ENCODE peak calls at places on chromosome 3, in five cellular contexts. H is GM23338, E is K562, W is GM12878, K is HCT116. X is an unnamed sample.

GRCh38 chr3:169966951-169967915 is 626 bp downstream of the SEC62 start:
- DNase-seq in H (peak), E (peak), W (no peak), K (no peak), X (peak)

GRCh38 chr3:60080648-60081047 is 1030.8 kb upstream of the CFAP20DC start:
- DNase-seq in H (no peak), E (no peak), W (no peak), K (no peak), X (no peak)

GRCh38 chr3:33071181-33071580 is 25.8 kb downstream of the GLB1 start:
- DNase-seq in H (no peak), E (no peak), W (no peak), K (no peak), X (no peak)

GRCh38 chr3:175146258-175146657 is 287.1 kb downstream of the NAALADL2 start:
- DNase-seq in H (no peak), E (no peak), W (no peak), K (no peak), X (no peak)

GRCh38 chr3:153625506-153625905 is 463.5 kb downstream of the RAP2B start:
- DNase-seq in H (no peak), E (no peak), W (no peak), K (no peak), X (no peak)

GRCh38 chr3:174051191-174051590 is 653.6 kb downstream of the NLGN1 start:
- DNase-seq in H (peak), E (no peak), W (no peak), K (no peak), X (no peak)

GRCh38 chr3:46986055-46986730 is 6.7 kb downstream of the NBEAL2 start:
- DNase-seq in H (no peak), E (no peak), W (no peak), K (no peak), X (no peak)

GRCh38 chr3:56812749-56813655 is 11.3 kb upstream of the ARHGEF3 start:
- DNase-seq in H (no peak), E (no peak), W (no peak), K (no peak), X (no peak)

GRCh38 chr3:184259878-184260570 is 1.3 kb downstream of the CAMK2N2 start:
- DNase-seq in H (peak), E (peak), W (no peak), K (no peak), X (no peak)

GRCh38 chr3:50464578-50464977 is 38.9 kb downstream of the CACNA2D2 start:
- DNase-seq in H (no peak), E (no peak), W (no peak), K (no peak), X (no peak)

GRCh38 chr3:125078961-125079674 is 23.3 kb upstream of the HEG1 start:
- DNase-seq in H (no peak), E (no peak), W (no peak), K (peak), X (no peak)

GRCh38 chr3:105611304-105612192 is 244.8 kb downstream of the ALCAM start:
- DNase-seq in H (peak), E (no peak), W (no peak), K (peak), X (no peak)

GRCh38 chr3:46065294-46065705 is 38.0 kb upstream of the XCR1 start:
- DNase-seq in H (no peak), E (no peak), W (peak), K (peak), X (no peak)

GRCh38 chr3:46865546-46865945 is 2.3 kb upstream of the MYL3 start:
- DNase-seq in H (no peak), E (no peak), W (no peak), K (no peak), X (no peak)

GRCh38 chr3:70433091-70433490 is 120.7 kb upstream of the MDFIC2 start:
- DNase-seq in H (no peak), E (no peak), W (no peak), K (no peak), X (no peak)

GRCh38 chr3:194572131-194572789 is 61.0 kb downstream of the TMEM44 start:
- DNase-seq in H (no peak), E (peak), W (no peak), K (no peak), X (peak)

GRCh38 chr3:111763101-111763500 is 96.0 kb upstream of the PHLDB2 start:
- DNase-seq in H (no peak), E (no peak), W (no peak), K (no peak), X (no peak)

GRCh38 chr3:164278550-164278949 is 799.7 kb downstream of the SI start:
- DNase-seq in H (no peak), E (no peak), W (no peak), K (no peak), X (no peak)

DNA sequence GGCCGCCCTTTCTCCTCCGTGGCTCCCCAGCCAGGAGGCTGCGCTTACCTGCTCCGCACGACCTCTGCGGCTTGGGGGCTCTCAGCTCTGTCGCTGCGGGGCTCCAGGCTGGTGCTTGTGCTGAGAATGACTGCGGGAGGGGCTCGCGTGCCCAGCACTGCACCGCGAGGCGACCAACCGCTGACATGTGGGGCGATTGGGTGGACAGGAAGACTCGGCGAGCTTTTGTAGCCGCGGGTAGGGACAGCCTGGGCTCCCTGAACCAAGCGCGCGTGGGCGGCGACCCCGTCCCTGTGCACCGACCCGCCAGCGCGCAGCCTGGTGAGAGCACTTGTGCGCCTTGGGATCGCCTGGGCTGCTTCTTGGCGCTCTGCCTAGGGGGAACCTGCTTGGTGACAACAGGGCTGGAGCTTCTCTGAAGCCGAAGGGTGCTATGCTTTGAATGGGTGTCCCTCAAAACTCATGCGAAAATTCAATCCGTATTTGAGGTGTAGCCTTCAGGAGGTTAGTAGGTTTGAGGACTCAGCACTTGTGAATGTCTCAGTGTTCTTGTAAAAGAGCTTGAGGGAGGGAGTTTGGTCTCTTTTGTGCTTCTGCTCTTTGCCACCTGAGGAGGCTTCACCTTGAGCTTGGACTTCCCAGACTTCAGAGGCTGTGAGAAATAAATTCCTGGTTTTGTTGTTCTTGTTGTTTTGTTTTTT is 50.4 kb downstream of the IL12A start:
- DNase-seq in H (peak), E (no peak), W (no peak), K (no peak), X (no peak)
- TF ChIP-seq EZH2 in H (no peak), E (no peak), W (no peak), K (no peak), X (peak)

DNA sequence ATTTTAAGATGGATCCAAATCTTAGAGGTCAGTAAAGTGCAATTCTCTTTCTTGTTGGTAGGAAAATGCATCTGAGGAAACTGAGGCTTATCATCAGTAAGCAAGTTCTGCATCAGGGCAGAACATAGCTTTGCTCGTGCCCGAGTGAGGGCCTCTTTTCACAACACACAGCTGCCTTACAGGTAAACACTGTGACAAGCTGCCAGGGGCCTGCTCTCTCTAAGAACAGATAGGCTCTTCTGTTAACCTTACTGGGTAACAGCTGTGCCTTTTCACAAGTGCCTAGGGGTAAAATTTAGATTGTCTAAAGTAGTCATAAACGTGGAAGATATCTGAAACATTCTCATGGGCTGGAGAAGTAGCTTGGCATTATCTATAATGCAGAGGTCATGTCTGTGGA is 118.1 kb downstream of the C3orf38 start:
- DNase-seq in H (no peak), E (no peak), W (no peak), K (no peak), X (no peak)
- TF ChIP-seq REST in H (no peak), E (no peak), W (no peak), K (no peak), X (no peak)

DNA sequence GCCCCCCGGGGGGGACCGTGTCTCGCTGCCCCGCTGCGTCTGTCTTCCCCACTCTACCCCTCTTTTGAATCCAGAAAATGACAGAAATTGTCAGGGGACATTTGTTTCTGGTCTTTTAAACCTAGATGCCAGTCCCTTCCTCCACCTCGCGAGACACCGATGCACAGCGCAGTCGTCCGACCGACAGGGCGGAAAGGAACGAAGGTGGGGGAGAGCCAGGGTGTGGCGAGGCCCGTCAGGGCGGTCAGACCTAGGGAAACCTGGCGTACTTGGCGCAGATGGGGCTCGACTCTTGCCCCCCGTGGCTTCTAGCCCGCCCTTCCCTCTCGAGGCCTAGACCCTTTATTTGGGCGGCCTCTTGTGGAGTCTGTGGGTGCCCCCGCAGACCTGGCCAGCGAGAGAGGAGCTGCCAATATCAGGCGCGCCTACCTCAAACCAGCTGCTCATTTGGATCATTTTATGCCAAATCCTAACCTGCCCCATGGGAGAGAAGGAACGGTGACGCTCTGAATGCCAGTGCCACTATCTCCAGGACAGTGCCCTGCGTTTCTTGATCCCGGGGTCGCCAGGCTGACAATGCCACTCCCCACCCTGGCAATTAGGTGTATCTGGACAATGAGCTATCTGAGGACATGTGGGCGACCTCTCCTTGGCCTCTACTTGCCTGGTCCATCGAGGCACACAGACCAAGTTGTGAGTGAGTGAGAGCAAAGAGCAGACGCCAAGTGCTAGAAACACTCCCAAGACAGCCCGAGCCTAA is 500 bp upstream of the RAB6B start:
- DNase-seq in H (peak), E (no peak), W (no peak), K (no peak), X (no peak)
- TF ChIP-seq EZH2 in H (peak), E (no peak), W (no peak), K (no peak), X (no peak)

GRCh38 chr3:63841704-63842103 is 21.9 kb downstream of the THOC7 start:
- DNase-seq in H (no peak), E (no peak), W (no peak), K (no peak), X (no peak)

GRCh38 chr3:63842127-63842526 is 21.5 kb downstream of the THOC7 start:
- DNase-seq in H (no peak), E (no peak), W (no peak), K (no peak), X (no peak)

GRCh38 chr3:63847718-63848450 is 15.7 kb downstream of the THOC7 start:
- DNase-seq in H (peak), E (no peak), W (no peak), K (no peak), X (no peak)

GRCh38 chr3:63849175-63849574 is 14.4 kb downstream of the THOC7 start:
- DNase-seq in H (peak), E (no peak), W (no peak), K (no peak), X (no peak)

GRCh38 chr3:63845215-63845614 is 18.4 kb downstream of the THOC7 start:
- DNase-seq in H (no peak), E (no peak), W (no peak), K (no peak), X (no peak)
- TF ChIP-seq REST in H (no peak), E (no peak), W (no peak), K (no peak), X (no peak)

GRCh38 chr3:123448503-123449091 is at the start of gene ADCY5:
- DNase-seq in H (peak), E (no peak), W (no peak), K (no peak), X (no peak)
- TF ChIP-seq EZH2 in H (peak), E (no peak), W (no peak), K (no peak), X (no peak)

DNA sequence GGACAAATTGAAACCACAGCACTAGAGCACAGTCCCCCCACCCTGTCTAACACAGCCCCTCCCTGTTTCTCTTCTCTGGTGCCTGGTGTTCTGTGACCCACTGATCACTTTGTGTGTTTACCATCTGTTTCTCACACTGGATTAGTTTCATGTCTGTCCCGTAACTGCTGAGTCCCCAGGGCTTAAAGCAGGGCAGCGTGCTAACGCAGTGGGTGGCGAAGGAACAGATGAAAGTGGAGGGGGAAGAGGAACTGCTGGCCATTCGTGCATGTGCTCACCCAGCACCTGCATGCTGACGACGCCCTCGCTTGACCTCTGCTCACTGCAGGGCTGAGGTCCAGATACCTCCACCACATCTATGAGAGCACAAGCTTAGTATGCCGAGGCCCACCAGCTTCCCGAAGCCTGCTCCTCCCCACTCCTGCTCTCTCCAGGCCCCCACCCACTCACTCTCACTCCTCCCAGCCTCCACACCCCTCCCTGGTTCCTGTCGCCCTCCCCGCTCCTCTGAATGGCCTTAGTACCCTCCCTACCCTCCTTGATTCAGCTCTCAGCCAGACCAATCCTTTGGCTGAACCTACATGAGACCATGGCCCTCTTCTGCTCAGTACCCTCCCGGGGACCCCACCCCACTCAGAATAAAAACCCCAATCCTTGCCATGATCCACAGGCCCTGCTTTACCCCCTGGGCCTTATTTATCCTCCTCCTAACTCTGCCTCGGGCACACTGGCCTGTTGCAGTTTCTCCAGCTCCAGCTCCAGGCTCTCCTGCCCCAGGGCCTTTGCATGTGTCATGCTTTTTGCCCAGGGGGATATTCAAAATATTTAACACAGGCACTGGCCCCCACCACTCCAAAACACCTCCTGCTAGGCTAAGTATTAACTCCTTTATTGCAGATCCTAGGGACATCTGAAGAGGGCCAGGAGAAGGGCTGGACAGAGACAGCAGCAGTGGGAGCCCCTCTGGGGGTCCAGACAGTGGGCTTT is 15.1 kb upstream of the IQSEC1 start:
- DNase-seq in H (no peak), E (no peak), W (no peak), K (no peak), X (no peak)
- TF ChIP-seq REST in H (no peak), E (no peak), W (no peak), K (no peak), X (no peak)

GRCh38 chr3:108605028-108605427 is 15.5 kb downstream of the DZIP3 start:
- DNase-seq in H (no peak), E (no peak), W (no peak), K (no peak), X (no peak)
- TF ChIP-seq EZH2 in H (no peak), E (no peak), W (no peak), K (no peak), X (no peak)

DNA sequence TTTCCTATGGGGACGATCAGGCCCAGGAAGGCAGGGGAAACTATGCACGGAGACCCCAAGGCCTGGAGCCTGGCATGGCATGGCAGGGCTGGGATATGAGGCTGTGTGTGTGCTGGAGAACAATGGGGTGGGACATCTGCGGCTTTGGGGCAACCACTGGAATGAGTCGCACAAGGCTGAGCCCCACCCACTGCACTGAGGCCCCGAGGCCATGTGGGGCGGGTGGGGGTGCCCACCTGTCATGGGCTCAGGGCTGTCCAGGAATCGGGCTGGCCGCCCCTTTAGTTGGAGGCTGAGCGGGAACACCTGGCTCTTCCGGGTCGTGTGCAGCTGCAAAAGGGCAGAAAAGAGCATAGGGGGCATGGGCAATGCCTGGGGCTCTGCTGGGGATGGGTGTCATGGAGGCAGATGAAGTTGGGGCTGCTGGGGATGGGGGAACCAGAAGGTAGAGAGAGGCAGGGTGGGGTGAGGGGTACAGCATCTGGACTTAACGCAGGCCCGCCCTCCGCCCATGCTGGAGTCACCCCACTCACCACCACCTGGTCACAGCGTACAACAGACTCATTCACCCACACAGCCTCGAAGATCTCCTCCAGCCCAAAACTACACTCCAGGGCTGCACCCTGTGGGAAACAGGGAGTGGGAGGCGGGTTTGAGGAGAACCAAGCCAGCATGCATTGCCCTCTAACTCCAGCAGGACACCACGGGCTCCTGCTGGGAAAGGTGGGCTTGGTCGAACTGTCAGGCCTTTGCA is 31.1 kb downstream of the PLXND1 start:
- DNase-seq in H (no peak), E (no peak), W (no peak), K (no peak), X (no peak)
- TF ChIP-seq REST in H (no peak), E (no peak), W (no peak), K (no peak), X (no peak)

X was measured in HepG2.